ENCODE peak calls at places on chromosomes 1 and 21, in five cellular contexts. One of them, this sample, is unnamed.

GRCh38 chr1:84776639-84777038 is 86.4 kb upstream of the SSX2IP start:
- DNase-seq in H9: no peak
- DNase-seq in omental fat pad: no peak
- DNase-seq in pulmonary artery endothelial cell: no peak
- DNase-seq in NB4: no peak
- DNase-seq in this sample: no peak

GRCh38 chr1:151992345-151993083 is 1.1 kb downstream of the S100A10 start:
- DNase-seq in H9: peak; percentile 87
- DNase-seq in omental fat pad: peak; percentile 80
- DNase-seq in pulmonary artery endothelial cell: no peak
- DNase-seq in NB4: peak; percentile 90
- DNase-seq in this sample: peak; percentile 95

GRCh38 chr1:27001570-27002360 is 8.3 kb downstream of the TRNP1 start:
- DNase-seq in H9: peak; percentile 53
- DNase-seq in omental fat pad: no peak
- DNase-seq in pulmonary artery endothelial cell: no peak
- DNase-seq in NB4: peak; percentile 98
- DNase-seq in this sample: no peak

GRCh38 chr1:41380195-41380594 is 19.0 kb downstream of the FOXO6 start:
- DNase-seq in H9: no peak
- DNase-seq in omental fat pad: no peak
- DNase-seq in pulmonary artery endothelial cell: no peak
- DNase-seq in NB4: no peak
- DNase-seq in this sample: no peak

GRCh38 chr21:21631961-21632360 is 633.8 kb downstream of the NCAM2 start:
- DNase-seq in H9: no peak
- DNase-seq in omental fat pad: no peak
- DNase-seq in pulmonary artery endothelial cell: no peak
- DNase-seq in NB4: no peak
- DNase-seq in this sample: no peak

GRCh38 chr1:104648269-104648691 is 898.6 kb downstream of the AMY1C start:
- DNase-seq in H9: no peak
- DNase-seq in omental fat pad: no peak
- DNase-seq in pulmonary artery endothelial cell: no peak
- DNase-seq in NB4: peak; percentile 44
- DNase-seq in this sample: no peak

GRCh38 chr1:44826375-44827196 is 16.5 kb downstream of the PTCH2 start:
- DNase-seq in H9: peak; percentile 48
- DNase-seq in omental fat pad: no peak
- DNase-seq in pulmonary artery endothelial cell: no peak
- DNase-seq in NB4: peak; percentile 31
- DNase-seq in this sample: no peak

GRCh38 chr1:78297828-78298227 is 192.9 kb upstream of the PTGFR start:
- DNase-seq in H9: no peak
- DNase-seq in omental fat pad: no peak
- DNase-seq in pulmonary artery endothelial cell: no peak
- DNase-seq in NB4: no peak
- DNase-seq in this sample: no peak

GRCh38 chr1:32351859-32352745 is 10.2 kb downstream of the FAM229A start:
- DNase-seq in H9: no peak
- DNase-seq in omental fat pad: no peak
- DNase-seq in pulmonary artery endothelial cell: no peak
- DNase-seq in NB4: peak; percentile 52
- DNase-seq in this sample: no peak

GRCh38 chr1:16047791-16048475 is 4.4 kb downstream of the CLCNKB start:
- DNase-seq in H9: peak; percentile 56
- DNase-seq in omental fat pad: no peak
- DNase-seq in pulmonary artery endothelial cell: no peak
- DNase-seq in NB4: no peak
- DNase-seq in this sample: no peak

GRCh38 chr1:1318131-1318652 is 6.3 kb downstream of the INTS11 start:
- DNase-seq in H9: no peak
- DNase-seq in omental fat pad: peak; percentile 44
- DNase-seq in pulmonary artery endothelial cell: peak; percentile 26
- DNase-seq in NB4: no peak
- DNase-seq in this sample: peak; percentile 77

GRCh38 chr1:203327684-203328457 is 22.6 kb downstream of the BTG2 start:
- DNase-seq in H9: no peak
- DNase-seq in omental fat pad: no peak
- DNase-seq in pulmonary artery endothelial cell: no peak
- DNase-seq in NB4: peak; percentile 75
- DNase-seq in this sample: no peak

GRCh38 chr1:193951989-193952388 is 765.6 kb upstream of the B3GALT2 start:
- DNase-seq in H9: no peak
- DNase-seq in omental fat pad: no peak
- DNase-seq in pulmonary artery endothelial cell: no peak
- DNase-seq in NB4: no peak
- DNase-seq in this sample: no peak

GRCh38 chr1:229597877-229598276 is 28.0 kb downstream of the TAF5L start:
- DNase-seq in H9: no peak
- DNase-seq in omental fat pad: no peak
- DNase-seq in pulmonary artery endothelial cell: no peak
- DNase-seq in NB4: no peak
- DNase-seq in this sample: no peak

GRCh38 chr1:105730701-105731100 is 1325.8 kb upstream of the PRMT6 start:
- DNase-seq in H9: no peak
- DNase-seq in omental fat pad: no peak
- DNase-seq in pulmonary artery endothelial cell: no peak
- DNase-seq in NB4: no peak
- DNase-seq in this sample: no peak

GRCh38 chr1:28971980-28972771 is 57.8 kb downstream of the EPB41 start:
- DNase-seq in H9: no peak
- DNase-seq in omental fat pad: no peak
- DNase-seq in pulmonary artery endothelial cell: peak; percentile 27
- DNase-seq in NB4: no peak
- DNase-seq in this sample: peak; percentile 85

GRCh38 chr1:182442333-182442732 is 7.6 kb upstream of the RGSL1 start:
- DNase-seq in H9: no peak
- DNase-seq in omental fat pad: no peak
- DNase-seq in pulmonary artery endothelial cell: no peak
- DNase-seq in NB4: no peak
- DNase-seq in this sample: no peak

GRCh38 chr1:151499355-151499754 is 11.8 kb upstream of the CGN start:
- DNase-seq in H9: no peak
- DNase-seq in omental fat pad: no peak
- DNase-seq in pulmonary artery endothelial cell: no peak
- DNase-seq in NB4: no peak
- DNase-seq in this sample: no peak

GRCh38 chr1:26353976-26354820 is at the start of gene CRYBG2:
- DNase-seq in H9: no peak
- DNase-seq in omental fat pad: no peak
- DNase-seq in pulmonary artery endothelial cell: no peak
- DNase-seq in NB4: no peak
- DNase-seq in this sample: no peak

GRCh38 chr1:201264072-201264471 is 19.2 kb upstream of the PKP1 start:
- DNase-seq in H9: no peak
- DNase-seq in omental fat pad: no peak
- DNase-seq in pulmonary artery endothelial cell: no peak
- DNase-seq in NB4: no peak
- DNase-seq in this sample: no peak

GRCh38 chr1:233625087-233625486 is 11.2 kb downstream of the KCNK1 start:
- DNase-seq in H9: no peak
- DNase-seq in omental fat pad: no peak
- DNase-seq in pulmonary artery endothelial cell: no peak
- DNase-seq in NB4: no peak
- DNase-seq in this sample: no peak

GRCh38 chr1:235074335-235075120 is 54.1 kb downstream of the TOMM20 start:
- DNase-seq in H9: no peak
- DNase-seq in omental fat pad: no peak
- DNase-seq in pulmonary artery endothelial cell: no peak
- DNase-seq in NB4: peak; percentile 84
- DNase-seq in this sample: no peak

GRCh38 chr1:168848041-168848440 is 119.0 kb upstream of the DPT start:
- DNase-seq in H9: no peak
- DNase-seq in omental fat pad: no peak
- DNase-seq in pulmonary artery endothelial cell: no peak
- DNase-seq in NB4: no peak
- DNase-seq in this sample: no peak

GRCh38 chr1:227140376-227140775 is 177.9 kb downstream of the CDC42BPA start:
- DNase-seq in H9: no peak
- DNase-seq in omental fat pad: no peak
- DNase-seq in pulmonary artery endothelial cell: no peak
- DNase-seq in NB4: no peak
- DNase-seq in this sample: no peak

GRCh38 chr21:41642399-41642798 is 124.5 kb downstream of the RIPK4 start:
- DNase-seq in H9: no peak
- DNase-seq in omental fat pad: no peak
- DNase-seq in pulmonary artery endothelial cell: no peak
- DNase-seq in NB4: no peak
- DNase-seq in this sample: no peak

GRCh38 chr1:39720094-39720999 is 18.3 kb upstream of the PPIE start:
- DNase-seq in H9: no peak
- DNase-seq in omental fat pad: no peak
- DNase-seq in pulmonary artery endothelial cell: no peak
- DNase-seq in NB4: peak; percentile 66
- DNase-seq in this sample: no peak

GRCh38 chr1:192771341-192771740 is 37.5 kb upstream of the RGS2 start:
- DNase-seq in H9: no peak
- DNase-seq in omental fat pad: no peak
- DNase-seq in pulmonary artery endothelial cell: no peak
- DNase-seq in NB4: no peak
- DNase-seq in this sample: no peak

GRCh38 chr1:28112388-28113311 is 24.2 kb upstream of the EYA3 start:
- DNase-seq in H9: peak; percentile 49
- DNase-seq in omental fat pad: no peak
- DNase-seq in pulmonary artery endothelial cell: no peak
- DNase-seq in NB4: peak; percentile 89
- DNase-seq in this sample: peak; percentile 63

GRCh38 chr1:176559474-176560390 is 96.8 kb downstream of the PAPPA2 start:
- DNase-seq in H9: peak; percentile 68
- DNase-seq in omental fat pad: no peak
- DNase-seq in pulmonary artery endothelial cell: no peak
- DNase-seq in NB4: peak; percentile 63
- DNase-seq in this sample: no peak

GRCh38 chr1:156664046-156664948 is 12.9 kb downstream of the NES start:
- DNase-seq in H9: peak; percentile 61
- DNase-seq in omental fat pad: no peak
- DNase-seq in pulmonary artery endothelial cell: no peak
- DNase-seq in NB4: no peak
- DNase-seq in this sample: no peak

GRCh38 chr1:15543589-15544568 is 17.2 kb downstream of the DNAJC16 start:
- DNase-seq in H9: no peak
- DNase-seq in omental fat pad: no peak
- DNase-seq in pulmonary artery endothelial cell: no peak
- DNase-seq in NB4: no peak
- DNase-seq in this sample: no peak

GRCh38 chr1:171912509-171913185 is 71.3 kb downstream of the DNM3 start:
- DNase-seq in H9: no peak
- DNase-seq in omental fat pad: no peak
- DNase-seq in pulmonary artery endothelial cell: no peak
- DNase-seq in NB4: no peak
- DNase-seq in this sample: no peak

GRCh38 chr1:110524311-110525249 is 5.6 kb upstream of the KCNA10 start:
- DNase-seq in H9: peak; percentile 84
- DNase-seq in omental fat pad: no peak
- DNase-seq in pulmonary artery endothelial cell: peak; percentile 11
- DNase-seq in NB4: peak; percentile 68
- DNase-seq in this sample: peak; percentile 2

This sample was measured in kidney epithelial cell.